ENCODE peak calls at places on chromosomes 5 and 9, in seven cellular contexts. One of them, this sample, is unnamed.

GRCh38 chr5:145856285-145856818 is 16.5 kb downstream of the GRXCR2 start:
- DNase-seq in esophagus squamous epithelium: no peak
- DNase-seq in NCI-H2081 treated with DMSO at 0.1 percent for 48 hours: no peak
- DNase-seq in activated naive CD8-positive, alpha-beta T cell treated with anti-CD3 and anti-CD28 coated beads, Interleukin-2, amount 50 U/mL, for 16 hours: no peak
- DNase-seq in stimulated activated CD4-positive, alpha-beta T cell treated with anti-CD3 and anti-CD28 coated beads, Interleukin-12 subunit alpha, Interleukin-12 subunit beta, amount 100 ng/mL, for 24 hours: no peak
- DNase-seq in NCI-H146: no peak
- DNase-seq in T-helper 9 cell: no peak
- DNase-seq in this sample: no peak

GRCh38 chr5:149166591-149167100 is 25.4 kb downstream of the ABLIM3 start:
- DNase-seq in esophagus squamous epithelium: no peak
- DNase-seq in NCI-H2081 treated with DMSO at 0.1 percent for 48 hours: no peak
- DNase-seq in activated naive CD8-positive, alpha-beta T cell treated with anti-CD3 and anti-CD28 coated beads, Interleukin-2, amount 50 U/mL, for 16 hours: no peak
- DNase-seq in stimulated activated CD4-positive, alpha-beta T cell treated with anti-CD3 and anti-CD28 coated beads, Interleukin-12 subunit alpha, Interleukin-12 subunit beta, amount 100 ng/mL, for 24 hours: no peak
- DNase-seq in NCI-H146: no peak
- DNase-seq in T-helper 9 cell: no peak
- DNase-seq in this sample: no peak

GRCh38 chr5:52878671-52879070 is 91.0 kb downstream of the ITGA1 start:
- DNase-seq in esophagus squamous epithelium: no peak
- DNase-seq in NCI-H2081 treated with DMSO at 0.1 percent for 48 hours: no peak
- DNase-seq in activated naive CD8-positive, alpha-beta T cell treated with anti-CD3 and anti-CD28 coated beads, Interleukin-2, amount 50 U/mL, for 16 hours: no peak
- DNase-seq in stimulated activated CD4-positive, alpha-beta T cell treated with anti-CD3 and anti-CD28 coated beads, Interleukin-12 subunit alpha, Interleukin-12 subunit beta, amount 100 ng/mL, for 24 hours: no peak
- DNase-seq in NCI-H146: peak; percentile 79
- DNase-seq in T-helper 9 cell: no peak
- DNase-seq in this sample: no peak

GRCh38 chr5:168793844-168794837 is 215.0 kb upstream of the PANK3 start:
- DNase-seq in esophagus squamous epithelium: no peak
- DNase-seq in NCI-H2081 treated with DMSO at 0.1 percent for 48 hours: no peak
- DNase-seq in activated naive CD8-positive, alpha-beta T cell treated with anti-CD3 and anti-CD28 coated beads, Interleukin-2, amount 50 U/mL, for 16 hours: no peak
- DNase-seq in stimulated activated CD4-positive, alpha-beta T cell treated with anti-CD3 and anti-CD28 coated beads, Interleukin-12 subunit alpha, Interleukin-12 subunit beta, amount 100 ng/mL, for 24 hours: no peak
- DNase-seq in NCI-H146: no peak
- DNase-seq in T-helper 9 cell: no peak
- DNase-seq in this sample: no peak

GRCh38 chr9:125630436-125630835 is 76.6 kb downstream of the MAPKAP1 start:
- DNase-seq in esophagus squamous epithelium: no peak
- DNase-seq in NCI-H2081 treated with DMSO at 0.1 percent for 48 hours: no peak
- DNase-seq in activated naive CD8-positive, alpha-beta T cell treated with anti-CD3 and anti-CD28 coated beads, Interleukin-2, amount 50 U/mL, for 16 hours: no peak
- DNase-seq in stimulated activated CD4-positive, alpha-beta T cell treated with anti-CD3 and anti-CD28 coated beads, Interleukin-12 subunit alpha, Interleukin-12 subunit beta, amount 100 ng/mL, for 24 hours: no peak
- DNase-seq in NCI-H146: no peak
- DNase-seq in T-helper 9 cell: no peak
- DNase-seq in this sample: no peak

GRCh38 chr5:16869821-16870796 is 66.0 kb downstream of the MYO10 start:
- DNase-seq in esophagus squamous epithelium: no peak
- DNase-seq in NCI-H2081 treated with DMSO at 0.1 percent for 48 hours: no peak
- DNase-seq in activated naive CD8-positive, alpha-beta T cell treated with anti-CD3 and anti-CD28 coated beads, Interleukin-2, amount 50 U/mL, for 16 hours: no peak
- DNase-seq in stimulated activated CD4-positive, alpha-beta T cell treated with anti-CD3 and anti-CD28 coated beads, Interleukin-12 subunit alpha, Interleukin-12 subunit beta, amount 100 ng/mL, for 24 hours: no peak
- DNase-seq in NCI-H146: no peak
- DNase-seq in T-helper 9 cell: no peak
- DNase-seq in this sample: no peak

GRCh38 chr5:109365653-109366052 is 44.1 kb downstream of the PJA2 start:
- DNase-seq in esophagus squamous epithelium: no peak
- DNase-seq in NCI-H2081 treated with DMSO at 0.1 percent for 48 hours: no peak
- DNase-seq in activated naive CD8-positive, alpha-beta T cell treated with anti-CD3 and anti-CD28 coated beads, Interleukin-2, amount 50 U/mL, for 16 hours: no peak
- DNase-seq in stimulated activated CD4-positive, alpha-beta T cell treated with anti-CD3 and anti-CD28 coated beads, Interleukin-12 subunit alpha, Interleukin-12 subunit beta, amount 100 ng/mL, for 24 hours: no peak
- DNase-seq in NCI-H146: no peak
- DNase-seq in T-helper 9 cell: no peak
- DNase-seq in this sample: no peak

GRCh38 chr5:55159763-55160492 is at the start of gene GPX8:
- DNase-seq in esophagus squamous epithelium: no peak
- DNase-seq in NCI-H2081 treated with DMSO at 0.1 percent for 48 hours: no peak
- DNase-seq in activated naive CD8-positive, alpha-beta T cell treated with anti-CD3 and anti-CD28 coated beads, Interleukin-2, amount 50 U/mL, for 16 hours: no peak
- DNase-seq in stimulated activated CD4-positive, alpha-beta T cell treated with anti-CD3 and anti-CD28 coated beads, Interleukin-12 subunit alpha, Interleukin-12 subunit beta, amount 100 ng/mL, for 24 hours: no peak
- DNase-seq in NCI-H146: no peak
- DNase-seq in T-helper 9 cell: no peak
- DNase-seq in this sample: peak; percentile 42

GRCh38 chr9:13437898-13438297 is 158.4 kb upstream of the MPDZ start:
- DNase-seq in esophagus squamous epithelium: no peak
- DNase-seq in NCI-H2081 treated with DMSO at 0.1 percent for 48 hours: no peak
- DNase-seq in activated naive CD8-positive, alpha-beta T cell treated with anti-CD3 and anti-CD28 coated beads, Interleukin-2, amount 50 U/mL, for 16 hours: no peak
- DNase-seq in stimulated activated CD4-positive, alpha-beta T cell treated with anti-CD3 and anti-CD28 coated beads, Interleukin-12 subunit alpha, Interleukin-12 subunit beta, amount 100 ng/mL, for 24 hours: no peak
- DNase-seq in NCI-H146: no peak
- DNase-seq in T-helper 9 cell: no peak
- DNase-seq in this sample: no peak

GRCh38 chr5:66327008-66327407 is 182.9 kb downstream of the SREK1 start:
- DNase-seq in esophagus squamous epithelium: no peak
- DNase-seq in NCI-H2081 treated with DMSO at 0.1 percent for 48 hours: no peak
- DNase-seq in activated naive CD8-positive, alpha-beta T cell treated with anti-CD3 and anti-CD28 coated beads, Interleukin-2, amount 50 U/mL, for 16 hours: no peak
- DNase-seq in stimulated activated CD4-positive, alpha-beta T cell treated with anti-CD3 and anti-CD28 coated beads, Interleukin-12 subunit alpha, Interleukin-12 subunit beta, amount 100 ng/mL, for 24 hours: no peak
- DNase-seq in NCI-H146: no peak
- DNase-seq in T-helper 9 cell: no peak
- DNase-seq in this sample: no peak

GRCh38 chr5:150661821-150662596 is 958 bp downstream of the MYOZ3 start:
- DNase-seq in esophagus squamous epithelium: no peak
- DNase-seq in NCI-H2081 treated with DMSO at 0.1 percent for 48 hours: no peak
- DNase-seq in activated naive CD8-positive, alpha-beta T cell treated with anti-CD3 and anti-CD28 coated beads, Interleukin-2, amount 50 U/mL, for 16 hours: no peak
- DNase-seq in stimulated activated CD4-positive, alpha-beta T cell treated with anti-CD3 and anti-CD28 coated beads, Interleukin-12 subunit alpha, Interleukin-12 subunit beta, amount 100 ng/mL, for 24 hours: no peak
- DNase-seq in NCI-H146: no peak
- DNase-seq in T-helper 9 cell: no peak
- DNase-seq in this sample: no peak

GRCh38 chr9:103287361-103287760 is 292.2 kb downstream of the CYLC2 start:
- DNase-seq in esophagus squamous epithelium: no peak
- DNase-seq in NCI-H2081 treated with DMSO at 0.1 percent for 48 hours: no peak
- DNase-seq in activated naive CD8-positive, alpha-beta T cell treated with anti-CD3 and anti-CD28 coated beads, Interleukin-2, amount 50 U/mL, for 16 hours: no peak
- DNase-seq in stimulated activated CD4-positive, alpha-beta T cell treated with anti-CD3 and anti-CD28 coated beads, Interleukin-12 subunit alpha, Interleukin-12 subunit beta, amount 100 ng/mL, for 24 hours: no peak
- DNase-seq in NCI-H146: no peak
- DNase-seq in T-helper 9 cell: no peak
- DNase-seq in this sample: no peak

GRCh38 chr5:52817818-52818217 is 30.1 kb downstream of the ITGA1 start:
- DNase-seq in esophagus squamous epithelium: no peak
- DNase-seq in NCI-H2081 treated with DMSO at 0.1 percent for 48 hours: no peak
- DNase-seq in activated naive CD8-positive, alpha-beta T cell treated with anti-CD3 and anti-CD28 coated beads, Interleukin-2, amount 50 U/mL, for 16 hours: no peak
- DNase-seq in stimulated activated CD4-positive, alpha-beta T cell treated with anti-CD3 and anti-CD28 coated beads, Interleukin-12 subunit alpha, Interleukin-12 subunit beta, amount 100 ng/mL, for 24 hours: no peak
- DNase-seq in NCI-H146: no peak
- DNase-seq in T-helper 9 cell: no peak
- DNase-seq in this sample: no peak

GRCh38 chr9:34590376-34591090 is 1.0 kb upstream of the CNTFR start:
- DNase-seq in esophagus squamous epithelium: no peak
- DNase-seq in NCI-H2081 treated with DMSO at 0.1 percent for 48 hours: no peak
- DNase-seq in activated naive CD8-positive, alpha-beta T cell treated with anti-CD3 and anti-CD28 coated beads, Interleukin-2, amount 50 U/mL, for 16 hours: no peak
- DNase-seq in stimulated activated CD4-positive, alpha-beta T cell treated with anti-CD3 and anti-CD28 coated beads, Interleukin-12 subunit alpha, Interleukin-12 subunit beta, amount 100 ng/mL, for 24 hours: no peak
- DNase-seq in NCI-H146: peak; percentile 28
- DNase-seq in T-helper 9 cell: no peak
- DNase-seq in this sample: no peak

GRCh38 chr9:97293207-97293721 is 14.2 kb upstream of the CCDC180 start:
- DNase-seq in esophagus squamous epithelium: no peak
- DNase-seq in NCI-H2081 treated with DMSO at 0.1 percent for 48 hours: no peak
- DNase-seq in activated naive CD8-positive, alpha-beta T cell treated with anti-CD3 and anti-CD28 coated beads, Interleukin-2, amount 50 U/mL, for 16 hours: no peak
- DNase-seq in stimulated activated CD4-positive, alpha-beta T cell treated with anti-CD3 and anti-CD28 coated beads, Interleukin-12 subunit alpha, Interleukin-12 subunit beta, amount 100 ng/mL, for 24 hours: no peak
- DNase-seq in NCI-H146: peak; percentile 12
- DNase-seq in T-helper 9 cell: no peak
- DNase-seq in this sample: no peak

GRCh38 chr5:36632363-36632664 is 25.9 kb downstream of the SLC1A3 start:
- DNase-seq in esophagus squamous epithelium: no peak
- DNase-seq in NCI-H2081 treated with DMSO at 0.1 percent for 48 hours: no peak
- DNase-seq in activated naive CD8-positive, alpha-beta T cell treated with anti-CD3 and anti-CD28 coated beads, Interleukin-2, amount 50 U/mL, for 16 hours: no peak
- DNase-seq in stimulated activated CD4-positive, alpha-beta T cell treated with anti-CD3 and anti-CD28 coated beads, Interleukin-12 subunit alpha, Interleukin-12 subunit beta, amount 100 ng/mL, for 24 hours: no peak
- DNase-seq in NCI-H146: no peak
- DNase-seq in T-helper 9 cell: no peak
- DNase-seq in this sample: no peak

GRCh38 chr9:121573717-121574485 is 74.3 kb upstream of the GGTA1 start:
- DNase-seq in esophagus squamous epithelium: no peak
- DNase-seq in NCI-H2081 treated with DMSO at 0.1 percent for 48 hours: no peak
- DNase-seq in activated naive CD8-positive, alpha-beta T cell treated with anti-CD3 and anti-CD28 coated beads, Interleukin-2, amount 50 U/mL, for 16 hours: no peak
- DNase-seq in stimulated activated CD4-positive, alpha-beta T cell treated with anti-CD3 and anti-CD28 coated beads, Interleukin-12 subunit alpha, Interleukin-12 subunit beta, amount 100 ng/mL, for 24 hours: no peak
- DNase-seq in NCI-H146: no peak
- DNase-seq in T-helper 9 cell: no peak
- DNase-seq in this sample: no peak

GRCh38 chr5:95826949-95827595 is 4.5 kb upstream of the GLRX start:
- DNase-seq in esophagus squamous epithelium: no peak
- DNase-seq in NCI-H2081 treated with DMSO at 0.1 percent for 48 hours: no peak
- DNase-seq in activated naive CD8-positive, alpha-beta T cell treated with anti-CD3 and anti-CD28 coated beads, Interleukin-2, amount 50 U/mL, for 16 hours: no peak
- DNase-seq in stimulated activated CD4-positive, alpha-beta T cell treated with anti-CD3 and anti-CD28 coated beads, Interleukin-12 subunit alpha, Interleukin-12 subunit beta, amount 100 ng/mL, for 24 hours: no peak
- DNase-seq in NCI-H146: no peak
- DNase-seq in T-helper 9 cell: no peak
- DNase-seq in this sample: no peak

GRCh38 chr9:87216036-87216435 is 268.7 kb upstream of the GAS1 start:
- DNase-seq in esophagus squamous epithelium: no peak
- DNase-seq in NCI-H2081 treated with DMSO at 0.1 percent for 48 hours: no peak
- DNase-seq in activated naive CD8-positive, alpha-beta T cell treated with anti-CD3 and anti-CD28 coated beads, Interleukin-2, amount 50 U/mL, for 16 hours: no peak
- DNase-seq in stimulated activated CD4-positive, alpha-beta T cell treated with anti-CD3 and anti-CD28 coated beads, Interleukin-12 subunit alpha, Interleukin-12 subunit beta, amount 100 ng/mL, for 24 hours: no peak
- DNase-seq in NCI-H146: no peak
- DNase-seq in T-helper 9 cell: no peak
- DNase-seq in this sample: no peak

GRCh38 chr5:6495433-6496206 is 47.0 kb downstream of the UBE2QL1 start:
- DNase-seq in esophagus squamous epithelium: no peak
- DNase-seq in NCI-H2081 treated with DMSO at 0.1 percent for 48 hours: no peak
- DNase-seq in activated naive CD8-positive, alpha-beta T cell treated with anti-CD3 and anti-CD28 coated beads, Interleukin-2, amount 50 U/mL, for 16 hours: no peak
- DNase-seq in stimulated activated CD4-positive, alpha-beta T cell treated with anti-CD3 and anti-CD28 coated beads, Interleukin-12 subunit alpha, Interleukin-12 subunit beta, amount 100 ng/mL, for 24 hours: no peak
- DNase-seq in NCI-H146: no peak
- DNase-seq in T-helper 9 cell: no peak
- DNase-seq in this sample: no peak

GRCh38 chr9:126523621-126524111 is 90.1 kb upstream of the LMX1B start:
- DNase-seq in esophagus squamous epithelium: no peak
- DNase-seq in NCI-H2081 treated with DMSO at 0.1 percent for 48 hours: no peak
- DNase-seq in activated naive CD8-positive, alpha-beta T cell treated with anti-CD3 and anti-CD28 coated beads, Interleukin-2, amount 50 U/mL, for 16 hours: no peak
- DNase-seq in stimulated activated CD4-positive, alpha-beta T cell treated with anti-CD3 and anti-CD28 coated beads, Interleukin-12 subunit alpha, Interleukin-12 subunit beta, amount 100 ng/mL, for 24 hours: no peak
- DNase-seq in NCI-H146: no peak
- DNase-seq in T-helper 9 cell: no peak
- DNase-seq in this sample: no peak

GRCh38 chr9:126638571-126639132 is 24.9 kb downstream of the LMX1B start:
- DNase-seq in esophagus squamous epithelium: no peak
- DNase-seq in NCI-H2081 treated with DMSO at 0.1 percent for 48 hours: no peak
- DNase-seq in activated naive CD8-positive, alpha-beta T cell treated with anti-CD3 and anti-CD28 coated beads, Interleukin-2, amount 50 U/mL, for 16 hours: no peak
- DNase-seq in stimulated activated CD4-positive, alpha-beta T cell treated with anti-CD3 and anti-CD28 coated beads, Interleukin-12 subunit alpha, Interleukin-12 subunit beta, amount 100 ng/mL, for 24 hours: no peak
- DNase-seq in NCI-H146: peak; percentile 65
- DNase-seq in T-helper 9 cell: no peak
- DNase-seq in this sample: no peak

GRCh38 chr5:150600951-150601773 is 39.3 kb upstream of the SYNPO start:
- DNase-seq in esophagus squamous epithelium: no peak
- DNase-seq in NCI-H2081 treated with DMSO at 0.1 percent for 48 hours: no peak
- DNase-seq in activated naive CD8-positive, alpha-beta T cell treated with anti-CD3 and anti-CD28 coated beads, Interleukin-2, amount 50 U/mL, for 16 hours: no peak
- DNase-seq in stimulated activated CD4-positive, alpha-beta T cell treated with anti-CD3 and anti-CD28 coated beads, Interleukin-12 subunit alpha, Interleukin-12 subunit beta, amount 100 ng/mL, for 24 hours: no peak
- DNase-seq in NCI-H146: no peak
- DNase-seq in T-helper 9 cell: no peak
- DNase-seq in this sample: no peak

GRCh38 chr5:110043025-110043424 is 353.3 kb downstream of the MAN2A1 start:
- DNase-seq in esophagus squamous epithelium: no peak
- DNase-seq in NCI-H2081 treated with DMSO at 0.1 percent for 48 hours: no peak
- DNase-seq in activated naive CD8-positive, alpha-beta T cell treated with anti-CD3 and anti-CD28 coated beads, Interleukin-2, amount 50 U/mL, for 16 hours: no peak
- DNase-seq in stimulated activated CD4-positive, alpha-beta T cell treated with anti-CD3 and anti-CD28 coated beads, Interleukin-12 subunit alpha, Interleukin-12 subunit beta, amount 100 ng/mL, for 24 hours: no peak
- DNase-seq in NCI-H146: no peak
- DNase-seq in T-helper 9 cell: no peak
- DNase-seq in this sample: no peak

GRCh38 chr5:16983972-16984371 is 47.9 kb upstream of the MYO10 start:
- DNase-seq in esophagus squamous epithelium: no peak
- DNase-seq in NCI-H2081 treated with DMSO at 0.1 percent for 48 hours: no peak
- DNase-seq in activated naive CD8-positive, alpha-beta T cell treated with anti-CD3 and anti-CD28 coated beads, Interleukin-2, amount 50 U/mL, for 16 hours: no peak
- DNase-seq in stimulated activated CD4-positive, alpha-beta T cell treated with anti-CD3 and anti-CD28 coated beads, Interleukin-12 subunit alpha, Interleukin-12 subunit beta, amount 100 ng/mL, for 24 hours: no peak
- DNase-seq in NCI-H146: no peak
- DNase-seq in T-helper 9 cell: no peak
- DNase-seq in this sample: no peak

GRCh38 chr5:176965633-176966032 is 40.9 kb downstream of the UIMC1 start:
- DNase-seq in esophagus squamous epithelium: no peak
- DNase-seq in NCI-H2081 treated with DMSO at 0.1 percent for 48 hours: no peak
- DNase-seq in activated naive CD8-positive, alpha-beta T cell treated with anti-CD3 and anti-CD28 coated beads, Interleukin-2, amount 50 U/mL, for 16 hours: no peak
- DNase-seq in stimulated activated CD4-positive, alpha-beta T cell treated with anti-CD3 and anti-CD28 coated beads, Interleukin-12 subunit alpha, Interleukin-12 subunit beta, amount 100 ng/mL, for 24 hours: no peak
- DNase-seq in NCI-H146: no peak
- DNase-seq in T-helper 9 cell: no peak
- DNase-seq in this sample: no peak

GRCh38 chr9:503881-504852 is 289.5 kb downstream of the DOCK8 start:
- DNase-seq in esophagus squamous epithelium: no peak
- DNase-seq in NCI-H2081 treated with DMSO at 0.1 percent for 48 hours: no peak
- DNase-seq in activated naive CD8-positive, alpha-beta T cell treated with anti-CD3 and anti-CD28 coated beads, Interleukin-2, amount 50 U/mL, for 16 hours: peak; percentile 43
- DNase-seq in stimulated activated CD4-positive, alpha-beta T cell treated with anti-CD3 and anti-CD28 coated beads, Interleukin-12 subunit alpha, Interleukin-12 subunit beta, amount 100 ng/mL, for 24 hours: peak; percentile 59
- DNase-seq in NCI-H146: peak; percentile 34
- DNase-seq in T-helper 9 cell: peak; percentile 60
- DNase-seq in this sample: peak; percentile 90

GRCh38 chr9:129081388-129081889 is 528 bp downstream of the DOLPP1 start:
- DNase-seq in esophagus squamous epithelium: no peak
- DNase-seq in NCI-H2081 treated with DMSO at 0.1 percent for 48 hours: no peak
- DNase-seq in activated naive CD8-positive, alpha-beta T cell treated with anti-CD3 and anti-CD28 coated beads, Interleukin-2, amount 50 U/mL, for 16 hours: no peak
- DNase-seq in stimulated activated CD4-positive, alpha-beta T cell treated with anti-CD3 and anti-CD28 coated beads, Interleukin-12 subunit alpha, Interleukin-12 subunit beta, amount 100 ng/mL, for 24 hours: peak; percentile 9
- DNase-seq in NCI-H146: peak; percentile 31
- DNase-seq in T-helper 9 cell: no peak
- DNase-seq in this sample: no peak

This sample was measured in midbrain.